ENCODE peak calls at places on chromosomes 16 and 17, in four cellular contexts. X is fibroblast of lung, M is adrenal gland, R is IMR-90. O is an unnamed sample.

GRCh38 chr17:75457047-75457654 is 716 bp downstream of the TMEM94 start:
- DNase-seq in R (peak; percentile 45), X (peak; percentile 47), M (peak; percentile 39), O (peak; percentile 65)

GRCh38 chr17:40293363-40293762 is 5.7 kb downstream of the CDC6 start:
- DNase-seq in R (no peak), M (peak; percentile 49), X (peak; percentile 45), O (no peak)

GRCh38 chr16:17343028-17343427 is 127.7 kb downstream of the XYLT1 start:
- DNase-seq in X (no peak), M (no peak), R (no peak), O (no peak)

GRCh38 chr16:29831490-29831889 is 11.2 kb downstream of the MVP start:
- DNase-seq in M (peak; percentile 51), X (no peak), R (no peak), O (peak; percentile 92)

GRCh38 chr17:29212094-29212631 is 32.0 kb upstream of the MYO18A start:
- DNase-seq in X (no peak), M (no peak), R (no peak), O (no peak)

GRCh38 chr17:64515419-64515818 is 8.6 kb downstream of the CEP95 start:
- DNase-seq in R (no peak), M (no peak), X (no peak), O (no peak)

GRCh38 chr16:2821483-2822157 is 4.6 kb downstream of the PRSS21 start:
- DNase-seq in M (no peak), R (no peak), X (no peak), O (peak; percentile 28)

GRCh38 chr17:62178579-62178978 is 113.5 kb upstream of the MED13 start:
- DNase-seq in X (peak; percentile 22), M (no peak), R (peak; percentile 33), O (no peak)

GRCh38 chr17:70405492-70406220 is 236.3 kb downstream of the KCNJ2 start:
- DNase-seq in R (peak; percentile 97), X (peak; percentile 98), M (peak; percentile 31), O (no peak)

GRCh38 chr17:75927286-75927922 is 13.4 kb downstream of the FBF1 start:
- DNase-seq in R (no peak), X (peak; percentile 15), M (no peak), O (no peak)

GRCh38 chr16:3781421-3781820 is 64.1 kb upstream of the TRAP1 start:
- DNase-seq in X (no peak), M (no peak), R (no peak), O (no peak)

GRCh38 chr17:47279062-47279801 is 25.6 kb downstream of the ITGB3 start:
- DNase-seq in M (peak; percentile 29), R (peak; percentile 97), X (peak; percentile 97), O (no peak)

GRCh38 chr17:44829558-44830358 is at the start of gene GJC1:
- DNase-seq in X (no peak), M (no peak), R (no peak), O (no peak)

GRCh38 chr16:60741810-60742209 is 1294.4 kb downstream of the CDH8 start:
- DNase-seq in M (no peak), R (no peak), X (no peak), O (no peak)

GRCh38 chr16:49009204-49009603 is 272.4 kb downstream of the CBLN1 start:
- DNase-seq in M (no peak), X (no peak), R (no peak), O (no peak)

GRCh38 chr16:17476414-17477259 is 5.9 kb upstream of the XYLT1 start:
- DNase-seq in R (peak; percentile 74), M (peak; percentile 50), X (peak; percentile 71), O (peak; percentile 62)

GRCh38 chr16:85746431-85747227 is 4.3 kb downstream of the C16orf74 start:
- DNase-seq in M (no peak), R (peak; percentile 44), X (peak; percentile 22), O (no peak)

GRCh38 chr16:3804426-3805016 is 76.0 kb downstream of the CREBBP start:
- DNase-seq in X (no peak), R (no peak), M (no peak), O (no peak)

GRCh38 chr17:29561541-29562517 is 5.0 kb downstream of the ABHD15 start:
- DNase-seq in M (no peak), X (no peak), R (no peak), O (no peak)

GRCh38 chr16:80583466-80583865 is 42.7 kb downstream of the DYNLRB2 start:
- DNase-seq in X (peak; percentile 34), R (peak; percentile 59), M (no peak), O (no peak)

GRCh38 chr17:81517339-81518112 is 4.9 kb upstream of the ACTG1 start:
- DNase-seq in R (no peak), M (no peak), X (no peak), O (no peak)

GRCh38 chr17:79306688-79307323 is 232.2 kb downstream of the ENGASE start:
- DNase-seq in R (no peak), X (no peak), M (no peak), O (peak; percentile 81)

GRCh38 chr16:86761117-86761971 is 183.0 kb downstream of the FOXL1 start:
- DNase-seq in R (peak; percentile 68), X (peak; percentile 73), M (peak; percentile 22), O (peak; percentile 41)

GRCh38 chr17:68197997-68198930 is 49.6 kb upstream of the AMZ2 start:
- DNase-seq in X (no peak), M (no peak), R (no peak), O (no peak)

GRCh38 chr16:47664653-47665325 is 203.7 kb downstream of the PHKB start:
- DNase-seq in M (no peak), R (peak; percentile 11), X (peak; percentile 63), O (no peak)

GRCh38 chr17:1563786-1564613 is 1.4 kb upstream of the PITPNA start:
- DNase-seq in X (no peak), R (no peak), M (no peak), O (no peak)

GRCh38 chr17:14672830-14673229 is 371.9 kb downstream of the HS3ST3B1 start:
- DNase-seq in R (peak; percentile 47), M (no peak), X (peak; percentile 84), O (no peak)

GRCh38 chr16:89136931-89137330 is 34.6 kb upstream of the CDH15 start:
- DNase-seq in R (no peak), M (no peak), X (no peak), O (no peak)

GRCh38 chr16:70751593-70751992 is 49.4 kb downstream of the VAC14 start:
- DNase-seq in M (no peak), X (no peak), R (no peak), O (no peak)

GRCh38 chr17:62628845-62629555 is 1.5 kb downstream of the MRC2 start:
- DNase-seq in X (peak; percentile 57), R (peak; percentile 53), M (no peak), O (no peak)

GRCh38 chr17:43830510-43831145 is 2.3 kb downstream of the MPP3 start:
- DNase-seq in R (no peak), X (no peak), M (no peak), O (no peak)

GRCh38 chr16:70298988-70299938 is at the start of gene DDX19B:
- DNase-seq in R (peak; percentile 64), M (peak; percentile 82), X (peak; percentile 71), O (peak; percentile 85)

GRCh38 chr17:2707721-2708584 is 3.6 kb downstream of the CLUH start:
- DNase-seq in R (no peak), M (peak; percentile 90), X (peak; percentile 31), O (peak; percentile 83)

GRCh38 chr16:15949210-15950166 is at the start of gene ABCC1:
- DNase-seq in M (no peak), R (no peak), X (no peak), O (peak; percentile 30)

GRCh38 chr17:8964801-8965393 is 610 bp downstream of the PIK3R5 start:
- DNase-seq in M (peak; percentile 25), X (no peak), R (no peak), O (peak; percentile 67)

GRCh38 chr17:8963665-8964258 is 1.7 kb downstream of the PIK3R5 start:
- DNase-seq in X (no peak), M (no peak), R (no peak), O (no peak)

GRCh38 chr17:8965394-8966168 is at the start of gene PIK3R5:
- DNase-seq in X (no peak), M (peak; percentile 44), R (no peak), O (peak; percentile 87)

GRCh38 chr17:8968503-8968902 is 3.0 kb upstream of the PIK3R5 start:
- DNase-seq in X (no peak), R (no peak), M (no peak), O (no peak)

DNA sequence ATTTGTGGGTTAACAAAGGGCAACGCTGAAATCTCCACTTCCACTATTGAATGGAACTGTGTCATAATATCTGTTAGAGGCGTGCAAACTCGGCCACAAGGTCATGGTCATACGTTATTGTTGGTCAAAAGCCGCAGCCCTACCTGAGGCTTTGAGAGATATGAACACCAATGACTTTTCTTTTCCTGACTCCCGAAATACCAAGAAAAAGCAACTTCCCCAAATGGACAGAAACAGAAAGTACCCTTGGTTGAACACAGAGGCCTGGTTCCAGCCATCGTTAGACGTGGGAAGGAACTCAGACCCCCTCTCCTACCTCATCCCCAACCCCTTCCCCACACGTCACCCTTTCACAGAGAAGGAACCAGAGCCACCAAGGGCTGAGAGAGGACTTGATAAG is 1.4 kb upstream of the PIK3R5 start:
- DNase-seq in R (no peak), X (no peak), M (no peak), O (no peak)
- H3K27ac ChIP-seq in R (no peak overlapping the region), X (no peak overlapping the region), M (no peak overlapping the region), O (no peak overlapping the region)

DNA sequence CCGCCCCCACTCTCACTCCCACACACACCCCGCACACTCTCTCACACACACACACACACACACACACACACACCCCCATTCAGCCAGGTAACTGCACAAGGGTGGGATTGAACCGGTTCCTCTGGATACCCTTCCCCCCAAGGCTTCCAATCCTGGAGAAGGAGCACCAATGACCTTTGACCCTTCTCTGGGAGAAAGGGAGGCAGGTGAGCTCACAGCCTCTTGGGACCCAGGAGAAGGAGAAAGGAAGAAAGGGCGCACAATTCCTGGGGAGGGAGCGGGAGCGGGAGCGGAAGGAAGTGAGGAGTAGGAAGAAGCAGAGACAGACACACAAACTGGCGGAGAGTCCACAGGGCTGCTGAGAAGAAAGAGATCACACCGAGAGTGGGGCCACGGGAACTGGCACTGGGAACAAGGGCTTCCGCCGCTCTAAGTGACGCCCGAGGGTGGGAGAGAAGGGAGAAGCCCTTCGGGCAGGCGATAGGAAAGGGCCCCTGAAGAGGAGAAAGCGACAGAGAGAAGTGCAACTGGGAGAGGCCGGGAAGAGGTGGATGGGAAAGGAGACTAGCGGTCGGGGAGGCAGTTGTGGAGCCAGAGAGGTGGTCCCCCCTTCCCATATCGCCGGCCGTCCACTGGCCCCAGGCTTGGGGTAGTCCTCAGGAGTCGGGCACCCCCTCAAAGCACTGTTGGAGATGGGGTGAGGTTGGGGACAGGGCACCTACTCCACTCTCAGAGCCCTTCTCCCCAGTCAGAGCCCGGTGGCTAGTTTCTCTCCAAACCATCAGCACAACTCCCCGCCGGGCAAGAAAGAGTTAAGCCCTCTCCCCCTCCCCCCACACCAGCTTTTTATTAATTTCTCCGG is 1.3 kb downstream of the SAMD14 start:
- DNase-seq in X (no peak), R (peak; percentile 18), M (no peak), O (no peak)
- H3K27ac ChIP-seq in X (no peak overlapping the region), R (peak overlapping the region; percentile 40), M (no peak overlapping the region), O (no peak overlapping the region)

GRCh38 chr16:57144027-57144426 is 41.8 kb downstream of the PSME3IP1 start:
- DNase-seq in M (no peak), R (no peak), X (no peak), O (no peak)
- H3K27ac ChIP-seq in M (no peak overlapping the region), R (no peak overlapping the region), X (no peak overlapping the region), O (no peak overlapping the region)

DNA sequence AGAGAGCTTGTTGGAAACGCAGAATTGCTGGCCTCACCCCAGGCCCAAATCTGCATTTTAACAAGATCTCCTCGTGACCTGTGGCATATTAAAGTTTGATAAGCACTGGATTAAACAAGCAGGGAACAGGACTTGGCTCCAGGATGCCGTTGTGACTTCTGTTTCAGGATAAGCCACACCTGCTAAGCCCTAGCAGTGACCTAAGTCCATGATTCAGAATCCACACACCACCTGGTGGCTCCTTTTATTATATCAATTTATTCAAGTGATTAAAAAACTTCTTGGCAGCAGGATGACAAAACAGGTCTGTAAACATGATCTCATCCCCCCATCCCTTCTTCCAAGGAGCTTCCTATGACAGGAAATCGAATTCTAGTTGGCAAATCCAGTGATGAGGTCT is 9.1 kb downstream of the NAGPA start:
- DNase-seq in R (no peak), M (peak; percentile 32), X (peak; percentile 16), O (peak; percentile 46)
- H3K27ac ChIP-seq in R (no peak overlapping the region), M (no peak overlapping the region), X (no peak overlapping the region), O (no peak overlapping the region)